ENCODE peak calls at places on chromosomes 4 and X, in six cellular contexts. U is endodermal cell, Z is Karpas-422, T is fibroblast of lung, H is GM23248, F is neural progenitor cell. B is an unnamed sample.

GRCh38 chrX:1932231-1932630 is 317.4 kb downstream of the ASMT start:
- DNase-seq in H (peak), U (no peak), F (no peak), Z (no peak), T (peak), B (no peak)

GRCh38 chrX:46653482-46653881 is 79.9 kb downstream of the CHST7 start:
- DNase-seq in U (peak), Z (peak), H (no peak), T (no peak), F (peak), B (no peak)

GRCh38 chrX:13265549-13266132 is 54.2 kb downstream of the ATXN3L start:
- DNase-seq in T (no peak), F (no peak), Z (no peak), H (no peak), U (no peak), B (no peak)

GRCh38 chr4:23855912-23856605 is 33.8 kb downstream of the PPARGC1A start:
- DNase-seq in H (peak), T (peak), Z (no peak), F (no peak), U (no peak), B (peak)

GRCh38 chrX:10015711-10016515 is 48.8 kb downstream of the CLDN34 start:
- DNase-seq in T (peak), H (peak), F (peak), Z (no peak), U (peak), B (no peak)

GRCh38 chr4:1475277-1476139 is 69.3 kb upstream of the NKX1-1 start:
- DNase-seq in T (no peak), U (no peak), H (no peak), Z (no peak), F (no peak), B (no peak)

GRCh38 chr4:55468724-55469123 is 73.0 kb downstream of the TMEM165 start:
- DNase-seq in U (no peak), H (peak), Z (no peak), T (peak), F (no peak), B (peak)

GRCh38 chr4:175850240-175850639 is 38.2 kb upstream of the GPM6A start:
- DNase-seq in H (no peak), Z (no peak), U (no peak), T (no peak), F (no peak), B (no peak)

GRCh38 chrX:9337056-9337455 is 127.8 kb upstream of the TBL1X start:
- DNase-seq in Z (no peak), U (no peak), H (peak), T (peak), F (no peak), B (no peak)

GRCh38 chrX:132689741-132690140 is 200.9 kb upstream of the MBNL3 start:
- DNase-seq in T (no peak), F (no peak), Z (no peak), U (no peak), H (no peak), B (no peak)

DNA sequence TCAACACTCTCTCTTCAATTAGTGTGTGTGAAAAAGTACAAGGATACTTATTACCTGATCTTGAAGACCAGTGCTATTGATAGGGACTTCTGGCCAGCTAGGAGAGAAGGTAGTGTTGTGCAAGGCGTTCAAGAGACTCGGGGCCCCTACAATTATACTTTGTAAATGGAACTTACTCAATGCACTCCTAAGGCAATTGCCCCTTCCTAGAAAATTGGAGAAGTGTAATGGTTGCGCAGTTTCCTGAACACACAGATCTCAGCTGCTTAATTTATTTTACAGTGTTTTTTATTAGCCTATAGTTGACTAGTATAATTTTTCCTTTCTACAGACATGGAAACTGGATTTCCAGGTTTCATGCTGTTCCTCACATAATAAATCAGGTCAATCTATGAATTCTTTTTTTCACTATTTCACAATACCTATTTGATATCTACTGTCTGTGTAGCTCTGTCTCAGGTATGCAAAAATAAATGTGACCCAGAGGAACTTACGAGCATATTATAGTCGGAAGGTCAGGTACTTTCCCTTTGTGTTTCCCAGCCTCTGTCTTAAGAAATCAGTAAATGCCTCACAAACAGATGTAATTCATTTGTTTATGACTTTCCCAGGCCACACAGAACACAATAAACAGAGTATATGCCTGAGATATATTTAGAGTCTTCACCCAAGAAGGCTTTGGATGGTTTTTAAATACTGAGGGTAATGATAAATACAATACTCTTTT is 89.1 kb upstream of the TET2 start:
- DNase-seq in H (no peak), U (no peak), T (no peak), F (no peak), Z (no peak), B (no peak)
- H3K27ac ChIP-seq in H (no peak), U (no peak), T (no peak), F (no peak), Z (no peak), B (no peak)

DNA sequence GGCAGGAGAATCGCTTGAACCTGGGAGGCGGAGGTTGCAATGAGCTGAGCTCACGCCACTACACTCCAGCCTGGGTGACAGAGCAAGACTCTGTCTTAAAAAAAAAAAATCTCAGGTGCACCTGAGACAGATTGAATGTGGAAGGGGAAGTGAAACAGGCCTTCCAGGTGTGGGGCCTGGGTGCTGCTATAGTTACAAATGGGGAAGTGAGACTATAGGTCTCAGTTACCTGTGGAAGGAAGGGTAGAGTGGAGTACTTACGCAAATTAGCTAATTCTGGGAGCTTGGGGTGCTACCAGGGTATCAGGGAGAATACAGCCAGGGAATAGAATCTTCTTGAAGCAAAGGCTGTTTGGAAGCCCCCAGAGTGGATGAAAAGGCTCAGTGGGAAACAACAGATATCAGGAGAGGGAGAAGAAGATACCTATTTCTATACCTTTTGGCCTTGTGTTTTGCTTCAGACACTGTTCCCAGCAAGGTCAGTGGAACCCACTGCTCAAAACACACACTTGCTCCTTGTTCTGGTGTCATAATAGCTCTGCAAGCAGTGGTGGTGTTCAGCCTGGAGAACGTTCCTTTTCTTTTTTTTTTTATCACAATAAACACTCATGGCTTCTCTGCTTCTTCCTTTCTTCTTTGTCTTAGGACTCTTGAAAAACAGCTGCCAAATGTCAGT is 7.0 kb downstream of the CD38 start:
- DNase-seq in Z (peak), U (no peak), T (no peak), F (no peak), H (no peak), B (no peak)
- H3K4me3 ChIP-seq in Z (no peak), U (no peak), T (no peak), F (no peak), H (no peak), B (no peak)

DNA sequence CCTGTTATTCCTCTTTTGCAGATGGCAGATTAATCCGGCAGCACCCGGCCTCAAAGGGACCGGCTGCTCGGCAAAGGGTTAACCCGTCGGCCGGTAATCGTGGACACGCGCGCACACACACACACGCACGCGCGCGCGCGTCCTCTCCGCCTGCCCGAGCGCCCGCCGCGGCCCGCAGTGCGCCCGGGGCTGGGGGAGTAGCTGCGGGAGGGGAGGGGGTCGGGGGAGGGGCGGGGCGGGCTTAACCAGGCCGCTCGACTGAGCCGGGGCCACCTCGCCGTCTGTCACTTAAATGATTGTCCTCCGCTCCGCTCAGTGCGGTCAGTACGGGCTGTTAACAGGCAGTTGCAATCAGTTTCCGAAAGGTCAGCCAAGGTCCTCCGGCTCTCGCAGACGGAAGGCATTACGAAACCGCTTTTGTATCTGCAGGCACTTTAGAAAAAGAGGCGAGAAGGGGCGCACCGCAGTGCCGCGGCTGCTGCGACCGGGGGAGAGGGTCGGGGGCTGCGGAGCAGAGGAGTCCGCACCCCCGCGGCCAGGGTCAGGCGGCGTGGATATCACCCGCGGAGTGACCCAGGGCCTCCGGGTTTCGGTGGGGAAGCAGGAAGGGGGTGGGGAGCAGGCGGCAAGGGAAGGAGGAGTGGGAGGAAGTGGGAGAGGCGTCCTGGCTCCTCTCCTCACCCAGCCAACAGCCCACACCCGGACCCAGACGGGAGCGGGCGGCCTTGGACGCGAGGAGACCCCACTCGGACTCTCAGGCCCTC is 57.3 kb upstream of the BCOR start:
- DNase-seq in T (no peak), Z (no peak), F (peak), U (peak), H (peak), B (no peak)
- H3K9ac ChIP-seq in T (peak), Z (no peak), F (no peak), U (no peak), H (peak), B (no peak)

DNA sequence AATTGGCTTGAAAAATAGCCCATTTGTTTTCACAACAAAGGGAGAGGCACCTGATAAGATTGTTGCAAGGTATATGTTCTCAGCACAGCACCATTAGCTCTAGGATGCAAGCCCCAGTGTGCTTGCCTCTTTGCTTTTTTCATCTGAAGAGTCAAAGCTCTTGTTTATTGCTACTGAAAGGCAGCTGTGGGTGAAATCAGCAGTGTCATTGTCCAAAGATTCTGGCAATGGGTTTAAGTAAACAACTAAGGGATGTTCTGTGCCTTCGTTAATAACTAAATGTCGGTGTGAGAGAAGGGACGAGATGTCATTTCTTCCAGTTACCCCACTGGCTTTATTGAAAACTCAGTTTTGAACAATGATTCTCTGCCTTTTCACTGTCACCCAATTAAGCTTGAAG is 567.7 kb downstream of the KCNIP4 start:
- DNase-seq in U (no peak), F (peak), Z (no peak), H (no peak), T (no peak), B (no peak)
- H3K27ac ChIP-seq in U (no peak), F (no peak), Z (no peak), H (no peak), T (no peak), B (no peak)

B was measured in mammary epithelial cell.